ENCODE peak calls at places on chromosomes 4 and X, in seven cellular contexts. T is IMR-90, I is trophoblast cell, V is H9, C is mesenchymal stem cell, X is neuronal stem cell, A is H1. R is an unnamed sample.

GRCh38 chrX:10900585-10901289 is 210.4 kb upstream of the HCCS start:
- DNase-seq in T (peak), I (peak), V (no peak), C (peak), X (no peak), A (no peak), R (peak)

GRCh38 chr4:169070895-169071218 is 60.8 kb upstream of the CBR4 start:
- DNase-seq in T (no peak), I (peak), V (no peak), C (no peak), X (no peak), A (no peak), R (peak)

GRCh38 chr4:47837582-47838294 is at the start of gene CORIN:
- DNase-seq in T (no peak), I (no peak), V (peak), C (peak), X (no peak), A (no peak), R (peak)

GRCh38 chr4:66681962-66682361 is 863.3 kb downstream of the CENPC start:
- DNase-seq in T (peak), I (no peak), V (no peak), C (peak), X (no peak), A (no peak), R (no peak)

GRCh38 chr4:7719354-7720174 is 220.1 kb downstream of the AFAP1 start:
- DNase-seq in T (no peak), I (peak), V (peak), C (peak), X (peak), A (peak), R (peak)

GRCh38 chrX:3066555-3066954 is 25.3 kb downstream of the ARSF start:
- DNase-seq in T (peak), I (peak), V (no peak), C (peak), X (no peak), A (no peak), R (no peak)

GRCh38 chr4:108247511-108248088 is 78.9 kb upstream of the LEF1 start:
- DNase-seq in T (no peak), I (no peak), V (peak), C (peak), X (peak), A (no peak), R (no peak)

GRCh38 chr4:130125468-130125867 is 1029.5 kb downstream of the C4orf33 start:
- DNase-seq in T (no peak), I (no peak), V (no peak), C (no peak), X (no peak), A (no peak), R (no peak)

GRCh38 chr4:102234243-102234838 is 110.9 kb downstream of the SLC39A8 start:
- DNase-seq in T (no peak), I (no peak), V (no peak), C (no peak), X (no peak), A (no peak), R (no peak)

GRCh38 chr4:25713812-25714211 is 58.2 kb downstream of the SLC34A2 start:
- DNase-seq in T (no peak), I (no peak), V (no peak), C (no peak), X (no peak), A (no peak), R (no peak)

GRCh38 chr4:82785248-82786003 is 13.2 kb downstream of the SCD5 start:
- DNase-seq in T (peak), I (no peak), V (peak), C (peak), X (no peak), A (no peak), R (peak)

GRCh38 chr4:173076903-173077629 is 91.5 kb upstream of the GALNT7 start:
- DNase-seq in T (peak), I (no peak), V (no peak), C (peak), X (no peak), A (no peak), R (no peak)

GRCh38 chr4:158906073-158906472 is 137.2 kb downstream of the FNIP2 start:
- DNase-seq in T (no peak), I (no peak), V (no peak), C (no peak), X (no peak), A (no peak), R (no peak)

GRCh38 chrX:29071525-29071924 is 484.3 kb downstream of the IL1RAPL1 start:
- DNase-seq in T (no peak), I (no peak), V (no peak), C (no peak), X (no peak), A (no peak), R (no peak)

GRCh38 chrX:87475793-87476192 is 41.8 kb upstream of the KLHL4 start:
- DNase-seq in T (no peak), I (no peak), V (no peak), C (no peak), X (no peak), A (no peak), R (no peak)

GRCh38 chr4:98522603-98523395 is 135.6 kb downstream of the TSPAN5 start:
- DNase-seq in T (peak), I (no peak), V (no peak), C (peak), X (peak), A (no peak), R (no peak)

GRCh38 chr4:139403457-139403856 is 50.5 kb upstream of the RAB33B start:
- DNase-seq in T (no peak), I (peak), V (no peak), C (no peak), X (no peak), A (no peak), R (peak)

GRCh38 chrX:150334998-150335397 is 28.1 kb upstream of the MAMLD1 start:
- DNase-seq in T (no peak), I (no peak), V (no peak), C (no peak), X (no peak), A (no peak), R (no peak)

GRCh38 chr4:23149815-23150214 is 457.1 kb downstream of the GBA3 start:
- DNase-seq in T (no peak), I (no peak), V (no peak), C (no peak), X (no peak), A (no peak), R (no peak)

GRCh38 chr4:10622728-10623127 is 61.8 kb downstream of the CLNK start:
- DNase-seq in T (no peak), I (peak), V (no peak), C (no peak), X (no peak), A (no peak), R (peak)

GRCh38 chr4:186144180-186144579 is 39.7 kb downstream of the FAM149A start:
- DNase-seq in T (peak), I (peak), V (peak), C (peak), X (peak), A (no peak), R (peak)

GRCh38 chrX:134364711-134365110 is 95.3 kb upstream of the HPRT1 start:
- DNase-seq in T (peak), I (no peak), V (no peak), C (no peak), X (no peak), A (no peak), R (no peak)

GRCh38 chrX:51395807-51396728 is 63.4 kb downstream of the NUDT10 start:
- DNase-seq in T (no peak), I (peak), V (peak), C (no peak), X (peak), A (no peak), R (peak)

GRCh38 chrX:18855919-18856644 is 127.8 kb downstream of the PHKA2 start:
- DNase-seq in T (no peak), I (no peak), V (no peak), C (peak), X (no peak), A (no peak), R (no peak)

GRCh38 chr4:53476232-53477037 is 99.0 kb downstream of the FIP1L1 start:
- DNase-seq in T (peak), I (peak), V (no peak), C (peak), X (no peak), A (no peak), R (peak)

GRCh38 chrX:143306991-143307965 is 210.0 kb downstream of the SPANXN3 start:
- DNase-seq in T (no peak), I (peak), V (no peak), C (no peak), X (no peak), A (no peak), R (no peak)

GRCh38 chr4:52106701-52107100 is 55.6 kb downstream of the SPATA18 start:
- DNase-seq in T (no peak), I (no peak), V (no peak), C (no peak), X (no peak), A (no peak), R (no peak)

GRCh38 chr4:127782025-127782274 is 172 bp upstream of the HSPA4L start:
- DNase-seq in T (peak), I (peak), V (peak), C (no peak), X (peak), A (peak), R (peak)

GRCh38 chr4:77714514-77714913 is 104.7 kb downstream of the CNOT6L start:
- DNase-seq in T (no peak), I (no peak), V (no peak), C (no peak), X (no peak), A (no peak), R (no peak)

GRCh38 chrX:2457289-2458133 is 43.3 kb downstream of the DHRSX start:
- DNase-seq in T (no peak), I (no peak), V (peak), C (no peak), X (no peak), A (no peak), R (peak)

GRCh38 chrX:11558972-11559371 is 106.7 kb downstream of the ARHGAP6 start:
- DNase-seq in T (no peak), I (peak), V (peak), C (peak), X (no peak), A (no peak), R (peak)

GRCh38 chrX:50448565-50448964 is 22.1 kb downstream of the DGKK start:
- DNase-seq in T (peak), I (peak), V (no peak), C (peak), X (no peak), A (no peak), R (peak)

GRCh38 chr4:48699470-48699869 is 80.6 kb downstream of the FRYL start:
- DNase-seq in T (no peak), I (peak), V (no peak), C (peak), X (no peak), A (no peak), R (peak)

GRCh38 chr4:81405900-81406401 is 65.8 kb downstream of the RASGEF1B start:
- DNase-seq in T (peak), I (peak), V (no peak), C (peak), X (peak), A (no peak), R (peak)

GRCh38 chr4:132071815-132072214 is 1077.3 kb upstream of the PCDH10 start:
- DNase-seq in T (peak), I (no peak), V (no peak), C (peak), X (no peak), A (no peak), R (no peak)

GRCh38 chr4:145216532-145216931 is 36.1 kb upstream of the OTUD4 start:
- DNase-seq in T (peak), I (no peak), V (no peak), C (peak), X (no peak), A (no peak), R (no peak)

GRCh38 chrX:141989134-141989533 is 85.4 kb downstream of the MAGEC1 start:
- DNase-seq in T (no peak), I (no peak), V (no peak), C (no peak), X (no peak), A (no peak), R (no peak)

GRCh38 chrX:134792077-134792476 is 133.8 kb upstream of the PLAC1 start:
- DNase-seq in T (peak), I (peak), V (no peak), C (no peak), X (no peak), A (no peak), R (peak)

GRCh38 chrX:66553973-66554372 is 84.9 kb downstream of the EDA2R start:
- DNase-seq in T (no peak), I (no peak), V (no peak), C (no peak), X (no peak), A (no peak), R (no peak)

GRCh38 chr4:111923786-111924185 is 221.5 kb upstream of the FAM241A start:
- DNase-seq in T (no peak), I (no peak), V (no peak), C (no peak), X (no peak), A (no peak), R (no peak)

DNA sequence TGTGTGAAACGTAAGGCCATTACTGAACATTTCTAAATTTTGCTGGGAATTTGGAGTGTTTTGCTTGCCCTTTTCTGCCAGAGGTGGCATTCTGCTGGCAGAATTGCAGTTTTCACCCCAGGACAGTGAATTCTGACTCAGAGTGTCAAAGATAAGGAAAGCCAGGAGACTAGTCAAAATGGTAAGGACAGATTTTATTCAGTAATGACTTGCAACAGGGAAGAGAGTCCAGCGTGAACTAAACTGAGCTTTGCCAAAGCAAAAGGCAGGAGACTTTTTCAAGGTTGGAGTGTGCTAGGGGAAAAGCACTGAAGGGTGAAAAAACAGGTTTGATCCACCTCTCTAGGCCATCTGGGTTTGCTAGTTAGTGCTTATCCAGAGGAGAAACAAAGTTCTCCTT is 19.4 kb downstream of the MRFAP1 start:
- DNase-seq in T (no peak), I (no peak), V (no peak), C (no peak), X (no peak), A (no peak), R (no peak)
- H3K18ac ChIP-seq in T (no peak), I (no peak), V (no peak), C (no peak), X (no peak), A (no peak), R (no peak)

GRCh38 chrX:131187234-131187633 is 101.9 kb downstream of the IGSF1 start:
- DNase-seq in T (no peak), I (no peak), V (no peak), C (no peak), X (no peak), A (no peak), R (peak)
- H3K18ac ChIP-seq in T (no peak), I (no peak), V (no peak), C (no peak), X (no peak), A (no peak), R (no peak)

GRCh38 chr4:16387448-16387847 is 161.2 kb upstream of the TAPT1 start:
- DNase-seq in T (no peak), I (no peak), V (no peak), C (no peak), X (no peak), A (no peak), R (no peak)
- H3K18ac ChIP-seq in T (no peak), I (no peak), V (no peak), C (no peak), X (no peak), A (no peak), R (no peak)

DNA sequence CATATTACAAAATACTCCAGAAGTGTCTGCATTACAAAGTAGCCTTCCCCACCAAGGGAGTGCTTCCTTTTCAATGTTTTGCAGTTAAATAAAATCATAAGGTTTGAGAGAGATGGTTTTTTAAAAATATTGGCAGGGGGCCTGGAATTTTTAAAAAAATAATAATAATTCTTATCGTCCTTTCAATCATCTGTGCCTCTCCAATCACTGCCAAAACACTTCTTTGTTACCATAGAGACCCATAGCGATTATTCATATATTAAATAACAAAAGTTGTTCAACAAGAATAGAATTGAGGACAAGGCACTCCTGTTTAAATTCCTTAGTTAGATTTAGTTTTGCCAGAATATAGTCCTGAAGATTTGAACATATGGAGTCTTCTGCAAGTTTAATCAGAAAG is 203.1 kb downstream of the FAT4 start:
- DNase-seq in T (no peak), I (no peak), V (no peak), C (no peak), X (no peak), A (no peak), R (no peak)
- H3K18ac ChIP-seq in T (no peak), I (no peak), V (no peak), C (no peak), X (no peak), A (no peak), R (no peak)

DNA sequence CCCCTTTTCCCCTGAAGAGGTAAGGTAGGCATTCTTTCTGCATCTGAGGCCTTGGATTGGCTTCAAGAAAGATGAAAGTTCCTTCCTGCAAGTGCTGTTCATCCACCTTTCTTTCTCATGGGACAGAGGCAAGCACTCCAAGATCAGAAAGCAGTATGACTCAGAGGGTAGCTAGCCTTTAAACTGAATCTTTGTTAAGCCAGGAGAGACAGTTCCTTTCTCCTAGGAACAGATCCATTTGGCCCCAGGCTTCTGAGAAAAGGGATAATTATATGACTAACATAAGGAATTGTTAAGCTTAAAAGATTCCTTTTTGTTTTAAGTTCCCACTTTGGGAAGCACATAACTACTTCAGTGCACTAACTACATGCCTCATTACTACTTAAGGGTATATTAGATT is 192.0 kb downstream of the PPP3CA start:
- DNase-seq in T (peak), I (peak), V (no peak), C (peak), X (no peak), A (no peak), R (peak)
- H3K18ac ChIP-seq in T (no peak), I (no peak), V (no peak), C (no peak), X (no peak), A (no peak), R (no peak)

GRCh38 chrX:124341361-124342132 is 4.8 kb upstream of the SH2D1A start:
- DNase-seq in T (no peak), I (no peak), V (no peak), C (no peak), X (no peak), A (no peak), R (no peak)
- H3K18ac ChIP-seq in T (no peak), I (no peak), V (no peak), C (no peak), X (no peak), A (no peak), R (no peak)

GRCh38 chrX:25175743-25176142 is 160.0 kb upstream of the ARX start:
- DNase-seq in T (no peak), I (peak), V (no peak), C (no peak), X (no peak), A (no peak), R (no peak)
- H3K18ac ChIP-seq in T (no peak), I (no peak), V (no peak), C (no peak), X (no peak), A (no peak), R (no peak)

DNA sequence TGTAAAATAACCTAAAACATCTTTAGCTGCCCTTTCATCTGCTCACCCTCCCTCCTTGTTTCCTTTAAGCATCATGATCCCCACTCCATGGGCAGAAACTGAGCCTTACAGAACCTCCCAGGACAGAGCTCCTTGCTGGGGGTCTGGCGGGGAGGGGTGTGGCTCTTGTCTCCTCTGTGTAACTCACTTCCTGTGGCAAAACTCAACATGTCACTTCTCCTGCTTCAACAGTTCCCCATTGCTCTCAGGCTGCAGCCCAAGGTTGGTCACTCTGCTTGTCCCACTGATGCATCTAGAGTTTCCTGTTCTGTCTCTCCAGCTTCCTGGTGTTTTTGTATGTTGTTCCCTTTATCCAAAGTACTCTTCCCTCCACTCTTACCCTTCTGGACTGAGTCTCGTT is 19.4 kb downstream of the TMEM31 start:
- DNase-seq in T (no peak), I (no peak), V (no peak), C (no peak), X (no peak), A (no peak), R (no peak)
- H3K18ac ChIP-seq in T (no peak), I (no peak), V (no peak), C (no peak), X (no peak), A (no peak), R (peak)

DNA sequence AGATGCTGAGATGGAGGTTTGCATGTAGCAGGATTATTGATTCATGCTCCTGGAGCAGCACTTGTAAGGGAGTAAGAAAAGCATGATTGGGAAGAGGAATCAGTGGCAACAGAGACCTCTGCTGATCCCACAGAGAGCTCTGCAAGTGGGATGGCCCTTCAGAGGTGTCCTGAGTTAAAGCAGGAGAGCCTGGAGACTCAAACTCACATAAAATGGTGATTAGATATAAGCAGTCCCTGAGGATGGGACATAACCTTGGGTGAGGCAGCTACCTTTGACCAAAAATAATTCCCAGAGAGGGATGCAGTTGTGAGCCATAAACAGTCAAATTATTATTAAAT is 25.4 kb upstream of the BMPR1B start:
- DNase-seq in T (no peak), I (no peak), V (no peak), C (no peak), X (no peak), A (no peak), R (no peak)
- H3K18ac ChIP-seq in T (no peak), I (no peak), V (no peak), C (no peak), X (no peak), A (no peak), R (no peak)

R was measured in mesendoderm.